ENCODE peak calls at places on chromosomes 12 and 14, in ten cellular contexts. T, X, B, G, A, L, K, M, D and Z are unnamed samples.

GRCh38 chr12:5487076-5487475 is 55.2 kb downstream of the NTF3 start:
- DNase-seq in L (no peak), T (no peak), K (no peak), X (no peak), D (no peak), A (no peak), G (no peak), B (no peak), M (no peak), Z (no peak)

GRCh38 chr12:105332925-105333324 is 2.4 kb downstream of the C12orf75 start:
- DNase-seq in A (no peak), L (no peak), X (no peak), D (no peak), K (no peak), T (no peak), G (no peak), B (no peak), M (no peak), Z (no peak)

GRCh38 chr14:105286759-105287144 is 14.0 kb downstream of the BRF1 start:
- DNase-seq in G (no peak), M (no peak), X (no peak), L (no peak), K (no peak), B (no peak), D (no peak), A (no peak), T (no peak), Z (no peak)

GRCh38 chr12:81284137-81284536 is 206.3 kb downstream of the ACSS3 start:
- DNase-seq in M (no peak), K (no peak), X (peak), D (peak), A (no peak), L (no peak), T (no peak), B (no peak), G (no peak), Z (no peak)

GRCh38 chr14:101248056-101248725 is 313.1 kb upstream of the DIO3 start:
- DNase-seq in K (no peak), G (no peak), T (peak), M (no peak), L (no peak), X (no peak), A (no peak), D (no peak), B (no peak), Z (no peak)

GRCh38 chr12:110726708-110727369 is 15.9 kb downstream of the PPP1CC start:
- DNase-seq in D (no peak), B (no peak), T (no peak), L (no peak), K (no peak), X (no peak), M (no peak), G (no peak), A (no peak), Z (no peak)

GRCh38 chr12:61311413-61311812 is 948.8 kb upstream of the USP15 start:
- DNase-seq in K (no peak), A (no peak), M (no peak), L (no peak), G (no peak), B (no peak), D (no peak), X (no peak), T (no peak), Z (no peak)

GRCh38 chr12:68980476-68981212 is 47.7 kb upstream of the CPM start:
- DNase-seq in K (no peak), D (no peak), T (no peak), M (no peak), A (no peak), X (peak), B (no peak), G (no peak), L (no peak), Z (no peak)